ENCODE peak calls at places on chromosomes 16 and 17, in eight cellular contexts. O, R, Y, C, U, L, I and T are unnamed samples.

GRCh38 chr16:19291459-19291858 is 5.9 kb downstream of the CLEC19A start:
- DNase-seq in I (peak; percentile 9), Y (peak; percentile 49), L (peak; percentile 96), O (no peak), C (no peak), R (no peak), U (peak; percentile 60), T (no peak)

GRCh38 chr17:21361020-21361809 is 14.9 kb upstream of the KCNJ12 start:
- DNase-seq in C (no peak), I (no peak), L (no peak), Y (no peak), O (no peak), U (no peak), R (no peak), T (no peak)

GRCh38 chr17:19719365-19720209 is 3.2 kb upstream of the SLC47A2 start:
- DNase-seq in U (peak; percentile 63), R (no peak), O (no peak), C (no peak), Y (peak; percentile 61), L (no peak), I (peak; percentile 25), T (no peak)

GRCh38 chr17:78127240-78127887 is 1.2 kb downstream of the TMC6 start:
- DNase-seq in O (peak; percentile 91), R (peak; percentile 55), L (peak; percentile 50), Y (peak; percentile 48), I (no peak), C (no peak), U (no peak), T (peak; percentile 94)

GRCh38 chr16:65069090-65069489 is 52.8 kb downstream of the CDH11 start:
- DNase-seq in L (no peak), U (peak; percentile 23), O (no peak), Y (no peak), R (no peak), C (no peak), I (peak; percentile 92), T (no peak)

GRCh38 chr16:30409125-30410060 is 2.0 kb downstream of the ZNF771 start:
- DNase-seq in U (peak; percentile 89), L (peak; percentile 92), I (peak; percentile 88), R (peak; percentile 89), C (peak; percentile 96), O (peak; percentile 91), Y (peak; percentile 95), T (peak; percentile 89)

GRCh38 chr17:78684026-78684425 is 98.0 kb downstream of the CYTH1 start:
- DNase-seq in O (no peak), I (no peak), L (no peak), R (no peak), Y (no peak), C (no peak), U (no peak), T (no peak)

GRCh38 chr17:4769628-4770027 is 2.1 kb upstream of the TM4SF5 start:
- DNase-seq in L (no peak), R (no peak), U (no peak), O (no peak), Y (no peak), C (no peak), I (peak; percentile 64), T (no peak)

GRCh38 chr17:83073389-83074063 is 5.9 kb upstream of the METRNL start:
- DNase-seq in I (peak; percentile 41), Y (peak; percentile 88), L (no peak), C (no peak), R (no peak), O (peak; percentile 90), U (no peak), T (no peak)

GRCh38 chr17:4858068-4858879 is 25.1 kb downstream of the MINK1 start:
- DNase-seq in Y (no peak), C (no peak), R (no peak), O (no peak), U (no peak), L (peak; percentile 87), I (peak; percentile 4), T (no peak)

GRCh38 chr16:87172632-87173031 is 144.6 kb downstream of the C16orf95 start:
- DNase-seq in O (no peak), C (no peak), R (no peak), Y (no peak), U (peak; percentile 21), L (peak; percentile 48), I (no peak), T (no peak)

GRCh38 chr16:20612551-20613470 is 36.6 kb upstream of the ACSM2B start:
- DNase-seq in I (no peak), C (no peak), L (no peak), Y (no peak), R (no peak), U (no peak), O (no peak), T (peak; percentile 86)

GRCh38 chr16:30609928-30610839 is at the start of gene ZNF689:
- DNase-seq in C (peak; percentile 94), L (peak; percentile 99), R (peak; percentile 94), Y (peak; percentile 98), I (peak; percentile 97), O (peak; percentile 92), U (peak; percentile 98), T (peak; percentile 91)

GRCh38 chr17:47161988-47162622 is 27.0 kb downstream of the CDC27 start:
- DNase-seq in L (no peak), O (no peak), R (no peak), C (no peak), I (no peak), Y (no peak), U (no peak), T (no peak)

GRCh38 chr17:40859536-40859935 is 7.5 kb downstream of the KRT12 start:
- DNase-seq in C (no peak), L (no peak), U (peak; percentile 34), Y (no peak), I (no peak), R (no peak), O (no peak), T (no peak)

DNA sequence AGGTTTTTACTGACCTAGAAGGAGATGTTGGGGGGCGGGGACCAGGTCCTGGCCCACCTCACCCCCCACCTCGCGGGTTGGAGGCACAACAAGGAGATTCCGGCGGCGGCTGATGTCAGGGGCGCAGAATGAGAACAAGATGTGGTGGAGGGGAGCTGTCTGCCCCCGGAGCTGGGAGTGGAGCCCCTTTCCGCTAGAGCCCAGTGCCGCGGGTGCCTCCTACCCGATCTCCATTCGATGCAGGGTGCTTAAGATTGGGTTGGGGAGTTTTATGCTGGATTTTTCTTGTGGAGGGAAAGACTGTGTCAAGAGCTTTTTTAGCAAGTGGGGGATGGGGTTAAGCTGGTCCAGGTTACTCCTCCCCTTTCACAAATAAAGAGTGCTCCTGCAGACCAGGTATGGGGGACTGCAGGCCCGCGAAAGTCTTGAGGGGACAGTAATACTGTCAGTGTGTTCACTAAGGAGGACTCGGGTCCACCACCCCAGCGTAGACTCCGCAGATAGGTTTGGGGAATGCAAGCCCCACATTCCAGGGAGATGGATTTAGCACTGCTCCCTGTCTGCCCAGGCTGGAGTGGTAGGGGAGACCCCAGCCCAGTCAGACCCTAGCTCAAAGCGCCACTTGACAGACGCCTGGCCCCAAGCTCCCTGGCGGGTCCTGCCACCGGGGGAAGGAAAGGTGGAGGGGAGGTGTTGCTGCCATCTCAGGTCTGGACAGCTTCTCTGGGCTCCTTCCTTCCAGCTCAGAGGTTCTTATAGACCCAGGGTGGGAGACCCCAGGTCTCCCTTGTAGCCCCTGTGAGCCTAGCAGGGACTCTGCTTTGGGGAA is 2.0 kb downstream of the CACNA1G start:
- DNase-seq in U (no peak), O (no peak), C (no peak), R (peak; percentile 22), L (no peak), Y (no peak), I (peak; percentile 37), T (no peak)
- H3K4me1 ChIP-seq in U (peaks cover 37% of the 10 kb centered on the region), O (peaks cover 28% of the 10 kb centered on the region), C (peaks cover 20% of the 10 kb centered on the region), R (peaks cover 23% of the 10 kb centered on the region), L (peaks cover 64% of the 10 kb centered on the region), Y (peaks cover 7% of the 10 kb centered on the region), I (peaks cover 13% of the 10 kb centered on the region), T (peaks cover 25% of the 10 kb centered on the region)

GRCh38 chr16:17356243-17356933 is 114.4 kb downstream of the XYLT1 start:
- DNase-seq in L (no peak), Y (no peak), U (no peak), C (no peak), O (peak; percentile 52), I (no peak), R (no peak), T (no peak)

GRCh38 chr16:17358846-17359245 is 111.9 kb downstream of the XYLT1 start:
- DNase-seq in O (no peak), I (peak; percentile 25), U (no peak), R (no peak), L (peak; percentile 43), Y (no peak), C (no peak), T (no peak)

GRCh38 chr16:17357302-17358062 is 113.3 kb downstream of the XYLT1 start:
- DNase-seq in U (no peak), I (no peak), O (peak; percentile 40), C (no peak), L (no peak), R (no peak), Y (no peak), T (no peak)

GRCh38 chr16:17359778-17360177 is 111.0 kb downstream of the XYLT1 start:
- DNase-seq in L (no peak), I (peak; percentile 88), Y (no peak), C (no peak), O (no peak), U (no peak), R (no peak), T (no peak)

GRCh38 chr16:17358350-17358749 is 112.4 kb downstream of the XYLT1 start:
- DNase-seq in L (no peak), C (no peak), O (peak; percentile 46), R (no peak), I (no peak), U (no peak), Y (no peak), T (no peak)
- H3K4me1 ChIP-seq in L (peaks cover 44% of the 10 kb centered on the region), C (peaks cover 21% of the 10 kb centered on the region), O (peaks cover 7% of the 10 kb centered on the region), R (peaks cover 62% of the 10 kb centered on the region), I (peaks cover 39% of the 10 kb centered on the region), U (no peaks in the 10 kb centered on the region), Y (no peaks in the 10 kb centered on the region), T (peaks cover 57% of the 10 kb centered on the region)

GRCh38 chr17:14303343-14304221 is 2.7 kb downstream of the HS3ST3B1 start:
- DNase-seq in R (peak; percentile 48), U (no peak), Y (no peak), O (no peak), L (peak; percentile 62), I (peak; percentile 49), C (no peak), T (no peak)

GRCh38 chr17:14304222-14304844 is 3.5 kb downstream of the HS3ST3B1 start:
- DNase-seq in O (no peak), C (no peak), U (no peak), L (no peak), R (no peak), Y (no peak), I (no peak), T (no peak)

GRCh38 chr17:14301279-14301760 is 439 bp downstream of the HS3ST3B1 start:
- DNase-seq in I (peak; percentile 71), C (no peak), O (no peak), L (peak; percentile 66), R (no peak), Y (no peak), U (no peak), T (no peak)

GRCh38 chr17:14301761-14302401 is 1.0 kb downstream of the HS3ST3B1 start:
- DNase-seq in I (peak; percentile 74), U (peak; percentile 29), R (peak; percentile 74), L (peak; percentile 48), Y (no peak), C (no peak), O (peak; percentile 75), T (peak; percentile 87)

GRCh38 chr17:14302421-14303099 is 1.7 kb downstream of the HS3ST3B1 start:
- DNase-seq in Y (peak; percentile 41), U (peak; percentile 80), R (peak; percentile 81), C (peak; percentile 73), I (peak; percentile 96), L (peak; percentile 95), O (peak; percentile 90), T (peak; percentile 98)
- H3K4me1 ChIP-seq in Y (no peaks in the 10 kb centered on the region), U (peaks cover 29% of the 10 kb centered on the region), R (peaks cover 41% of the 10 kb centered on the region), C (no peaks in the 10 kb centered on the region), I (peaks cover 43% of the 10 kb centered on the region), L (peaks cover 44% of the 10 kb centered on the region), O (peaks cover 45% of the 10 kb centered on the region), T (peaks cover 72% of the 10 kb centered on the region)

GRCh38 chr17:42117397-42118125 is 3.6 kb downstream of the KAT2A start:
- DNase-seq in R (no peak), I (no peak), L (no peak), O (peak; percentile 61), Y (no peak), C (no peak), U (no peak), T (peak; percentile 74)
- H3K4me1 ChIP-seq in R (peaks cover 23% of the 10 kb centered on the region), I (peaks cover 5% of the 10 kb centered on the region), L (peaks cover 10% of the 10 kb centered on the region), O (peaks cover 24% of the 10 kb centered on the region), Y (no peaks in the 10 kb centered on the region), C (peaks cover 4% of the 10 kb centered on the region), U (peaks cover 19% of the 10 kb centered on the region), T (peaks cover 42% of the 10 kb centered on the region)